ENCODE peak calls at places on chromosomes 3 and 15, in six cellular contexts. K, E, Y, P, M and L are unnamed samples.

GRCh38 chr15:82677720-82678323 is 30.7 kb upstream of the CPEB1 start:
- DNase-seq in M (no peak), P (no peak), Y (no peak), E (no peak), K (no peak), L (no peak)

GRCh38 chr3:122793568-122794416 is at the start of gene HSPBAP1:
- DNase-seq in Y (peak), K (no peak), P (peak), E (no peak), M (peak), L (no peak)

GRCh38 chr3:132628157-132628556 is 31.1 kb downstream of the ACKR4 start:
- DNase-seq in P (no peak), E (no peak), Y (no peak), K (no peak), M (no peak), L (no peak)

GRCh38 chr3:15064835-15065549 is at the start of gene MRPS25:
- DNase-seq in Y (peak), K (peak), E (peak), M (peak), P (peak), L (peak)

GRCh38 chr15:27091270-27091940 is 120.4 kb downstream of the GABRG3 start:
- DNase-seq in M (no peak), E (no peak), K (no peak), Y (no peak), P (no peak), L (no peak)

GRCh38 chr3:71754610-71755253 is 1.1 kb downstream of the GPR27 start:
- DNase-seq in K (no peak), Y (no peak), P (no peak), M (peak), E (no peak), L (no peak)

GRCh38 chr3:88528494-88528893 is 378.7 kb downstream of the C3orf38 start:
- DNase-seq in P (no peak), M (no peak), Y (no peak), K (no peak), E (no peak), L (no peak)

GRCh38 chr3:46970391-46971091 is 6.0 kb downstream of the CCDC12 start:
- DNase-seq in P (no peak), K (no peak), E (no peak), M (no peak), Y (no peak), L (no peak)

GRCh38 chr3:48555949-48556795 is 431 bp downstream of the PFKFB4 start:
- DNase-seq in M (no peak), E (no peak), Y (no peak), P (no peak), K (no peak), L (no peak)

GRCh38 chr3:33663042-33663441 is 55.0 kb downstream of the CLASP2 start:
- DNase-seq in K (no peak), P (no peak), M (no peak), E (no peak), Y (no peak), L (no peak)

GRCh38 chr3:68985391-68985790 is 28.1 kb downstream of the EOGT start:
- DNase-seq in E (no peak), K (no peak), Y (no peak), M (no peak), P (no peak), L (no peak)

GRCh38 chr3:47984089-47984759 is 32.0 kb downstream of the MAP4 start:
- DNase-seq in K (peak), P (peak), E (no peak), M (no peak), Y (no peak), L (peak)

GRCh38 chr15:47872208-47872607 is 154.9 kb downstream of the SEMA6D start:
- DNase-seq in E (no peak), Y (no peak), M (no peak), K (no peak), P (no peak), L (no peak)

GRCh38 chr3:110414851-110415250 is 656.8 kb upstream of the NECTIN3 start:
- DNase-seq in P (peak), E (no peak), K (no peak), M (no peak), Y (no peak), L (no peak)

GRCh38 chr15:73442436-73442835 is 528 bp upstream of the REC114 start:
- DNase-seq in P (no peak), M (no peak), E (no peak), K (no peak), Y (no peak), L (no peak)

GRCh38 chr3:190721330-190721729 is 141.2 kb downstream of the GMNC start:
- DNase-seq in Y (no peak), M (no peak), E (no peak), P (no peak), K (no peak), L (no peak)

GRCh38 chr3:159726231-159726964 is 262.2 kb upstream of the IL12A start:
- DNase-seq in K (no peak), E (no peak), Y (no peak), P (peak), M (no peak), L (no peak)

GRCh38 chr3:110459021-110459420 is 612.6 kb upstream of the NECTIN3 start:
- DNase-seq in K (no peak), Y (no peak), E (no peak), M (no peak), P (peak), L (no peak)

GRCh38 chr3:32818431-32819085 is 761 bp downstream of the TRIM71 start:
- DNase-seq in E (peak), K (no peak), M (peak), Y (no peak), P (no peak), L (no peak)

GRCh38 chr3:148737104-148737525 is 39.4 kb downstream of the AGTR1 start:
- DNase-seq in P (no peak), E (no peak), Y (peak), K (peak), M (no peak), L (no peak)

GRCh38 chr15:61318802-61319201 is 89.7 kb upstream of the RORA start:
- DNase-seq in P (no peak), M (no peak), E (no peak), Y (no peak), K (no peak), L (no peak)

GRCh38 chr15:67024322-67024997 is 40.9 kb upstream of the SMAD3 start:
- DNase-seq in P (peak), M (no peak), E (peak), K (peak), Y (peak), L (peak)

GRCh38 chr3:66409771-66410355 is 91.0 kb downstream of the LRIG1 start:
- DNase-seq in M (no peak), Y (peak), K (no peak), P (no peak), E (no peak), L (no peak)

GRCh38 chr3:23542079-23542478 is 263.7 kb upstream of the UBE2E1 start:
- DNase-seq in Y (no peak), E (no peak), P (no peak), K (no peak), M (no peak), L (no peak)

GRCh38 chr3:8739757-8740508 is 6.3 kb downstream of the CAV3 start:
- DNase-seq in E (no peak), M (no peak), Y (no peak), K (peak), P (peak), L (no peak)

GRCh38 chr15:40320931-40321371 is 2.5 kb upstream of the INAFM2 start:
- DNase-seq in P (peak), E (peak), M (peak), Y (no peak), K (peak), L (no peak)

GRCh38 chr3:123723527-123724168 is 138.8 kb upstream of the HACD2 start:
- DNase-seq in E (peak), M (peak), P (peak), Y (peak), K (peak), L (peak)

GRCh38 chr15:75697523-75698398 is 14.9 kb downstream of the CSPG4 start:
- DNase-seq in M (no peak), Y (peak), E (no peak), P (no peak), K (no peak), L (no peak)

GRCh38 chr15:74121858-74122257 is 8.5 kb upstream of the ISLR2 start:
- DNase-seq in P (no peak), E (no peak), M (no peak), K (no peak), Y (no peak), L (no peak)

GRCh38 chr3:160665231-160665630 is 11.7 kb upstream of the ARL14 start:
- DNase-seq in M (no peak), Y (no peak), K (no peak), P (no peak), E (no peak), L (no peak)

GRCh38 chr3:8641472-8641871 is 3.1 kb downstream of the SSUH2 start:
- DNase-seq in P (no peak), E (no peak), M (no peak), Y (no peak), K (no peak), L (no peak)

GRCh38 chr3:172709776-172710708 is 825 bp downstream of the NCEH1 start:
- DNase-seq in K (no peak), M (peak), E (peak), P (peak), Y (peak), L (peak)

GRCh38 chr3:77319711-77320110 is 279.8 kb downstream of the ROBO2 start:
- DNase-seq in E (peak), Y (no peak), M (peak), K (no peak), P (peak), L (no peak)

GRCh38 chr3:150299221-150299620 is 108.9 kb upstream of the TSC22D2 start:
- DNase-seq in K (no peak), Y (no peak), P (no peak), M (no peak), E (no peak), L (no peak)

GRCh38 chr3:136862611-136862951 is 573 bp downstream of the NCK1 start:
- DNase-seq in Y (peak), P (peak), K (no peak), M (no peak), E (peak), L (peak)

GRCh38 chr3:89113887-89114840 is 6.7 kb downstream of the EPHA3 start:
- DNase-seq in Y (peak), E (peak), K (peak), P (peak), M (peak), L (peak)